ENCODE peak calls at places on chromosome 3, in four cellular contexts. V is SK-N-SH, J is A549, E is H7. I is an unnamed sample.

GRCh38 chr3:35944915-35945710 is 305.8 kb downstream of the ARPP21 start:
- DNase-seq in V (no peak), J (no peak), E (no peak), I (no peak)

GRCh38 chr3:141240290-141241247 is 8.9 kb downstream of the PXYLP1 start:
- DNase-seq in V (peak), J (no peak), E (no peak), I (no peak)

GRCh38 chr3:5692446-5692845 is 504.9 kb downstream of the EDEM1 start:
- DNase-seq in V (no peak), J (no peak), E (no peak), I (no peak)

GRCh38 chr3:129050556-129051295 is 9.9 kb upstream of the GP9 start:
- DNase-seq in V (no peak), J (no peak), E (no peak), I (no peak)

GRCh38 chr3:42701371-42702065 is 1.1 kb downstream of the HHATL start:
- DNase-seq in V (peak), J (peak), E (peak), I (no peak)

GRCh38 chr3:4841783-4842440 is 137.3 kb upstream of the BHLHE40 start:
- DNase-seq in V (no peak), J (no peak), E (no peak), I (no peak)

GRCh38 chr3:183253961-183254815 is 1.1 kb downstream of the B3GNT5 start:
- DNase-seq in V (peak), J (no peak), E (peak), I (no peak)

GRCh38 chr3:159458982-159459381 is 529.7 kb upstream of the IL12A start:
- DNase-seq in V (no peak), J (no peak), E (no peak), I (no peak)

GRCh38 chr3:61315874-61316273 is 64.6 kb upstream of the FHIT start:
- DNase-seq in V (no peak), J (no peak), E (peak), I (peak)

GRCh38 chr3:153290278-153291015 is 128.4 kb downstream of the RAP2B start:
- DNase-seq in V (no peak), J (peak), E (no peak), I (no peak)

GRCh38 chr3:119530418-119530817 is 29.0 kb downstream of the CD80 start:
- DNase-seq in V (no peak), J (no peak), E (no peak), I (no peak)

GRCh38 chr3:152718810-152719209 is 116.1 kb upstream of the P2RY1 start:
- DNase-seq in V (no peak), J (no peak), E (no peak), I (no peak)

GRCh38 chr3:15206662-15207576 is 873 bp downstream of the CAPN7 start:
- DNase-seq in V (peak), J (peak), E (peak), I (peak)

GRCh38 chr3:68256635-68257034 is 602.2 kb upstream of the SUCLG2 start:
- DNase-seq in V (peak), J (no peak), E (peak), I (peak)

GRCh38 chr3:14378415-14378814 is 24.0 kb upstream of the SLC6A6 start:
- DNase-seq in V (no peak), J (no peak), E (no peak), I (no peak)

GRCh38 chr3:194760740-194761139 is 75.1 kb downstream of the FAM43A start:
- DNase-seq in V (no peak), J (no peak), E (no peak), I (no peak)

GRCh38 chr3:14634763-14635400 is 16.7 kb upstream of the CCDC174 start:
- DNase-seq in V (no peak), J (no peak), E (no peak), I (no peak)

GRCh38 chr3:169218314-169218983 is 445.1 kb downstream of the MECOM start:
- DNase-seq in V (peak), J (no peak), E (peak), I (peak)

GRCh38 chr3:182305881-182306665 is 487.2 kb upstream of the ATP11B start:
- DNase-seq in V (no peak), J (no peak), E (no peak), I (no peak)

GRCh38 chr3:149475451-149476060 is 1.1 kb downstream of the TM4SF4 start:
- DNase-seq in V (no peak), J (no peak), E (no peak), I (no peak)

GRCh38 chr3:104612218-104612617 is 754.5 kb upstream of the ALCAM start:
- DNase-seq in V (no peak), J (no peak), E (no peak), I (no peak)

GRCh38 chr3:128681277-128681829 is 30.7 kb upstream of the RPN1 start:
- DNase-seq in V (peak), J (no peak), E (no peak), I (peak)

GRCh38 chr3:188151438-188151837 is 2.5 kb upstream of the LPP start:
- DNase-seq in V (no peak), J (no peak), E (no peak), I (no peak)

GRCh38 chr3:187914231-187914630 is 169.0 kb upstream of the BCL6 start:
- DNase-seq in V (no peak), J (no peak), E (no peak), I (no peak)

GRCh38 chr3:111605016-111605415 is 9.9 kb upstream of the ZBED2 start:
- DNase-seq in V (no peak), J (no peak), E (no peak), I (no peak)

GRCh38 chr3:41705893-41706292 is 256.0 kb downstream of the ULK4 start:
- DNase-seq in V (no peak), J (no peak), E (no peak), I (no peak)

GRCh38 chr3:66985336-66985920 is 12.7 kb upstream of the KBTBD8 start:
- DNase-seq in V (no peak), J (no peak), E (no peak), I (no peak)

GRCh38 chr3:69865920-69866679 is 126.8 kb downstream of the MITF start:
- DNase-seq in V (peak), J (no peak), E (no peak), I (no peak)

GRCh38 chr3:155426524-155427230 is 133.2 kb upstream of the STRIT1 start:
- DNase-seq in V (no peak), J (no peak), E (no peak), I (no peak)

DNA sequence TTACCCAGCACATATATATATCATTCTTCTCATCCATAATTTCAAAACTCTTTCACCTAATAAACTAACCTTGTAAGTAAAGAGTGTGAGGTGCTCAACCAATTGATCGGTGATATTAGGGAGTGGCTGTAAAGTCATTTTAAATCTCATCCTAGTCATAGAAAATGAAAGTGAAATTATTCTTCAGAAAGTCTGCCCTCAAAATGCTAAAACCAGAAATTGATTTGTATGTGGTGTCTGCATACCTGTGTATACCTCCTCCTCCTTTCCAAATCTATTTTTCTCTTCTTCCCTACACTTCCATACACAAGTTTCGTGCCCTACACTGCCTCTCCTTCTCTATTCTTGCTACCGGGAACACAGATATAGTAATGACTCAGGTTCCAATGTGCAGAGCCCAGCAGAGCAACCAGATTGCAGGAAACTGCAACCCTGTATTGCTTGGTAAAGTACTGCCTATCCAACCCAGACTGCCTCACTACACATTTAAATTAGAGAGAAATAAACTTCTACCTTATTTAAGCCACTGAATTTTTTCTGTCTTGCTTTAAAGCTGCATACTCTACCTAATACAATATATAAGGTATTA is 7.4 kb upstream of the TBC1D5 start:
- DNase-seq in V (no peak), J (no peak), E (no peak), I (no peak)
- H3K4me3 ChIP-seq in V (no peak), J (no peak), E (no peak), I (no peak)

DNA sequence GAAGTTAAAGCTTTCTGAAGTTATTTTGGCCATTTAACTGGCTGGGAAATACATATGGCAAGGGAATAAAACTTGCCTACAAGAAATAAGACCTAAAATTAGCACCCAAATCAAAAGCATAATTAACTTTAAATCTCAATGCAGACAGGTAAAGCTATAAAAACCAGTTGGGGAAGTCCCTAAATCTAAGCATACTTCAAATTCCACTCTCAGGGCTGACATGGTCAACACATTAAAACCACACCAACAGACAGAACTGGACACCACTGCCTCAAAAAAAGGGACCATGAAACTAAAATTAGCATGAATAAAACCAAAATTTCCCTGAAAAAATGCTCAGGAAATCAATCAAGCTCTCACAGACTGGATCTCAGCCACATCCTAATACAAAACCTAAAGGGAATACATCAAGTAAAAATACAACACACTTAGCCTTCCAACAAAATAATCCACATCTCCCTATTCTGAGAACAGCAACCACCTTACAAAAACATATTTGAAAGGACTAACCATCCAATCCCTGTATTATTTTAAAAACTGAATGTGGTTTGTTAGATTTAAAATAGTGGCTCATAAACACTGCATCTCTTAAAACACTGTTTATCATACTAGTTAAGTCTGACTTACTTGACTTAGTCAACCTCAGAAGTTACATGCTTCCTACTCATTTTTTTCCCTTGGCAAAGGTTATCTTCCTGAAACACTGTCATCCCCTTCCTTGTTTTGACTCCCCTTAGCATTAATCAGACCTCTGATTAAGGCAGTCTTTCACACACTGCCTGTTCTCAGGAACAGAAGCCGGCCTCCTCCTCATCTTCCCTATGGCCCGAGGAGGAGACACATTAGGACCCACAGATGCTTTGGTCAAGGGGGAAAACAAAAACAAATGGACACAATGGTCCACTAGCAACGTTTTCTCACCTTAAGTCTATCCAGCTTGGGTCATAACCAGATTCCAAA is 8.3 kb downstream of the TRA2B start:
- DNase-seq in V (no peak), J (no peak), E (no peak), I (no peak)
- H3K4me3 ChIP-seq in V (no peak), J (peak), E (no peak), I (no peak)

GRCh38 chr3:56802411-56802745 is 629 bp upstream of the ARHGEF3 start:
- DNase-seq in V (no peak), J (no peak), E (no peak), I (no peak)
- H3K4me3 ChIP-seq in V (peak), J (peak), E (no peak), I (peak)

DNA sequence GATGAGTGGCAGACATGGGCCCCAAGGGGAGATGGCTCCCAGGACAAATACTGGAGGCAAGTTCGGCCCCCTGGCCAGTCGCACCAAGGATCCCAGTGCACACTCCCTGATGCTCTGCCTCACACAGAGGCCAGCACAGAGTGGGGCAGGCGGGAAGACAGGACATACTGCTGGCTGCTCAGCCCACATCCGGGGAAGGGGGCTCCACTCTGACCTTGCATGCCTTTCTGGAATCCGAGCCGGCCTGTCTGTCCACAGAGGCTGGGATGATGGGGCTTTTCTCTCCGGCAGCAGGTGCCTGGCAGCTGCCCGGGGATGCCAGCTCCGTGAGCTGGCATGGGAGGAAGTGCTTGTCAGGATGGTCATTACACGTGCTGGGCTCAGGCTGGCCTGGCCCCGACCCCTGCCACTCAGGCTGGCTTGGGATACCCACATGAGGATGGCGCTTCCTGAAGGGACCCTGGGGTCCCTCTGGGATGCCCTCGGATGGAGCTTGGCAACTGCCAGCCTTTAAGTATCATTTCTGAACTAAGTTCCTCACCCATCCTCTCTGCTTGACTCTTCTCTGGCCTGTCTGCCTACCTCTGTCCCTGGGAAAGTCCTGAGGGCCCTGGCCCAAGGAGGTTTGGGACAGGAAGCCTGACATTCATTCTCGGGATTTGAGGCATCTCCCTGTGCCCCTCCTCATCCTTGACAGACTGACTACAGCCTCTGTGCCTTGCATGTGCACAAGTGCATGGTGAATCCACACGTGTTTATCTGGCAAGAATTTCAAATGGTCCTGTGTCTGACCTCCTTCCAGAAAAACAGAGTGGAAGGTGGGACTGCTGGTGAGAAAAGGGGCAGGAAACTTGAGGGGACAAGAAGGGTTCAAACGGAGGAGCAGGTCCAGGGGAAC is 46.5 kb downstream of the EXOG start:
- DNase-seq in V (peak), J (no peak), E (no peak), I (no peak)
- H3K4me3 ChIP-seq in V (no peak), J (no peak), E (no peak), I (no peak)

DNA sequence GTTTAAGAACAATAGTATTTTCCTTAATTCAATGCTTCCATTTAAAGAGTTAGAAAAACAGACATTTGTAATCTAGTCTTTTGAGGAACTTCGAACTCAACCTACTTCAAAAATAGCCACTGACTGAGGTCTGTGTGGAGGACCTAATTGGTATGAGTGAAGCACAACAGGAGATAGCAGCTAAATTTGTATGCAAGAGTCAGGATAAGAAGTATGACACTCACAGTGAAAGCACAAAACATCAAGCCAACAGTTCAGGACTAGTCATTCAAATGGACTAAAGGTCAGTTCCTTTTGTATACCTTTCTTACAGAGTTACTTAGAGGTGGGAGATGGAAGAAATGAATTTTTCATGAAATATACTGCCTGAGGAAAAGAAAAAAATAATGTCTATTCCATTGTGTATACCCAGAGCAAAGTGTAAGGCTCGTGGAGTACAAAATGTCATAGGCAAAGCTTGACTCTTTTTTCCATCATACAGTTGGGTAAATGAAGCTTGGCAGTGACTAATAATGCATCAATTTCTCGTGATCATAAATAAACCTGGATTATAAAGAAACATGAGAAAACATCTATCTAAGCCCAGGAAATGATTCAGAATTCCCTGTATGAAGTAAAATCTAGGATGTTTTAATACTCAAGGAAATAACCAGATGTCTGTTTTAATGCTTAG is 1005.2 kb upstream of the CADM2 start:
- DNase-seq in V (no peak), J (no peak), E (no peak), I (no peak)
- H3K4me3 ChIP-seq in V (no peak), J (no peak), E (no peak), I (no peak)

DNA sequence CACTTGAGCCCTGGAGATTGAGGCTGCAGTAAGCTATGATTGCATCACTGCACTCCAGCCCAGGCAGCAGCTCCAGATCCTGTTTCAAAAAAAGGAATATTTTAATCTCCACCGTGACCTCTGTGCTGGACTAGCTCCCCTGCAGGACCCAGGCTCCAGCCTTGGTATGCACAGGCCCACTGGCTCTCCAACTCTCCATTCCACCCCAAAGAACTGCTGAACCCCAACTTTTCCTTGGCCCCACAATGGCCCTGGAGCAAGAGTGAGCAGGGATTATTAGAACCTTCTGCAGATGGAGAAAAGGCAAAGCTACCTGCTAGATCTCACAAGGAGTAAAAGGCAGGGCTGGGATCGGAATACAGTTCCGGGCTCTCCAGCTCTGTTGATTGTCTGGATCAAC is 32.8 kb upstream of the SFMBT1 start:
- DNase-seq in V (no peak), J (no peak), E (no peak), I (no peak)
- H3K4me3 ChIP-seq in V (no peak), J (no peak), E (no peak), I (no peak)

GRCh38 chr3:56321383-56321782 is 146.9 kb downstream of the ERC2 start:
- DNase-seq in V (no peak), J (no peak), E (no peak), I (no peak)
- H3K4me3 ChIP-seq in V (no peak), J (no peak), E (no peak), I (no peak)

DNA sequence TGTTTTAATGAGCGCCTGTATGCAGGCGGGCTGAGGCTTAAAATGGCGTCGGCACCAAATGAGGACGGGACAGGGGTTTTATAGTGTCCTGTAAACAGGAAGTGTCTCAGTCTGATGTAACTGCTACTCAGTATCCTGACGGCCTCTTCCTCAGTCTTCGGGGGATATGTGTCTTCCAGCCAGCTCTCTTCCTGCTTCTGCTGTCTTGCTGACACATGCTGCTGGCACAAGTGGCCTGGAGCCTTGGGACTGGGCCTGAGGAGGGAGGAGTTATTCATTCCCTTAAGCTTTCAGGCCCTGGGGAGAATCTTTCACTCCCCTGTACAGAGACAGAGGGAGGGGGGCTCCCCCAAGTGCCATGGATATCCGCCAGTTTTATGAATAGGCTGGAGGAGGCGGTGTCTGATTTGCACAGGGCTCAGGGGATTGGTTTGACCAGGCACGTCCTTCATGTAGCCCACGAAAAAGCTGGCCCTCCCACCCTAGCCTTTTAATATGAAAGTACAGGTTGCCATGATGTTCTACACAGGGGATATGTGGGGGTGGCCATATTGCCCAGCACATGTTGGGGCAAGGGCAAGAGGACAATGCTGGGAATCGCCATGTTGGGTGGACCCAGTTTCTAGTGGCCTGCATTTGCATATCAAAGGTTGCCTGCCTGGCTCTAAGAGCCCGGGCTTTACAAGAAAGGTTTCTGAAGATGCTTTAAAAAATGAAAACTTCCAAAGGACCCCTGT is 19.9 kb downstream of the NDUFB4 start:
- DNase-seq in V (no peak), J (no peak), E (no peak), I (peak)
- H3K4me3 ChIP-seq in V (no peak), J (no peak), E (no peak), I (no peak)

I was measured in HAP-1.